ENCODE peak calls at places on chromosomes 7 and 10, in five cellular contexts. M is right cardiac atrium; V is CD8-positive, alpha-beta T cell; U is cardiac muscle cell; P is neural progenitor cell. Q is an unnamed sample. For H3K4me1, the result is how much of the 10 kb centered on the place peaks cover.

GRCh38 chr10:97608991-97609561 is 19.6 kb downstream of the C10orf62 start:
- DNase-seq in U (peak), P (no peak), V (no peak), M (peak), Q (no peak)

GRCh38 chr10:70917635-70918034 is 29.3 kb upstream of the PCBD1 start:
- DNase-seq in P (no peak), U (no peak), V (no peak), M (peak), Q (peak)

GRCh38 chr7:2478387-2478760 is 2.2 kb upstream of the GRIFIN start:
- DNase-seq in M (peak), U (no peak), P (no peak), V (peak), Q (peak)

GRCh38 chr10:96390460-96390864 is 31.7 kb upstream of the OPALIN start:
- DNase-seq in P (no peak), U (no peak), M (peak), V (no peak), Q (no peak)

GRCh38 chr10:62239994-62240393 is 28.6 kb downstream of the RTKN2 start:
- DNase-seq in V (no peak), M (peak), U (no peak), P (no peak), Q (no peak)

GRCh38 chr7:106376026-106376799 is 91.4 kb upstream of the NAMPT start:
- DNase-seq in U (no peak), M (no peak), P (no peak), V (no peak), Q (no peak)

GRCh38 chr7:2266911-2267310 is 24.9 kb downstream of the NUDT1 start:
- DNase-seq in P (no peak), M (no peak), U (no peak), V (no peak), Q (no peak)

GRCh38 chr7:104127204-104127603 is 80.6 kb downstream of the ORC5 start:
- DNase-seq in V (no peak), M (no peak), U (no peak), P (no peak), Q (no peak)

GRCh38 chr7:152527610-152528032 is 91.8 kb upstream of the KMT2C start:
- DNase-seq in V (no peak), M (no peak), U (no peak), P (no peak), Q (no peak)

GRCh38 chr10:50604823-50605222 is 18.9 kb downstream of the SGMS1 start:
- DNase-seq in M (no peak), P (no peak), U (no peak), V (no peak), Q (no peak)

GRCh38 chr10:24407928-24408327 is 199.0 kb downstream of the KIAA1217 start:
- DNase-seq in P (no peak), U (no peak), V (no peak), M (no peak), Q (no peak)

GRCh38 chr10:70761031-70761601 is 24.1 kb downstream of the TBATA start:
- DNase-seq in V (no peak), P (peak), M (peak), U (peak), Q (no peak)

GRCh38 chr7:124713086-124713485 is 52.5 kb downstream of the GPR37 start:
- DNase-seq in P (no peak), V (no peak), U (no peak), M (no peak), Q (no peak)

GRCh38 chr7:30771859-30772429 is 727 bp downstream of the MINDY4 start:
- DNase-seq in P (peak), V (peak), M (no peak), U (no peak), Q (no peak)

GRCh38 chr10:98478430-98479222 is 31.9 kb upstream of the HPS1 start:
- DNase-seq in V (no peak), U (no peak), P (no peak), M (no peak), Q (no peak)

GRCh38 chr10:78458983-78459638 is 425.4 kb downstream of the RPS24 start:
- DNase-seq in U (no peak), M (no peak), V (no peak), P (no peak), Q (no peak)

GRCh38 chr7:92244803-92245486 is 769 bp downstream of the KRIT1 start:
- DNase-seq in M (no peak), P (no peak), U (no peak), V (no peak), Q (no peak)

GRCh38 chr7:69630292-69630691 is 32.0 kb downstream of the AUTS2 start:
- DNase-seq in P (no peak), U (no peak), V (no peak), M (no peak), Q (peak)

GRCh38 chr10:97858001-97858439 is 8.4 kb downstream of the GOLGA7B start:
- DNase-seq in U (no peak), V (no peak), M (no peak), P (no peak), Q (no peak)

GRCh38 chr10:79445217-79445707 is at the start of gene ZCCHC24:
- DNase-seq in P (no peak), V (no peak), U (no peak), M (no peak), Q (no peak)

GRCh38 chr7:157434701-157435100 is 97.9 kb downstream of the DNAJB6 start:
- DNase-seq in U (no peak), P (no peak), M (no peak), V (no peak), Q (no peak)

GRCh38 chr10:63719174-63719856 is 198.1 kb downstream of the REEP3 start:
- DNase-seq in V (no peak), P (no peak), M (no peak), U (no peak), Q (no peak)

GRCh38 chr7:83161851-83162401 is 758 bp downstream of the PCLO start:
- DNase-seq in U (no peak), M (no peak), P (peak), V (no peak), Q (no peak)

GRCh38 chr10:24826022-24826421 is 102.3 kb upstream of the ARHGAP21 start:
- DNase-seq in U (no peak), V (no peak), P (no peak), M (no peak), Q (no peak)

GRCh38 chr7:92644406-92645113 is 54.4 kb upstream of the FAM133B start:
- DNase-seq in M (peak), P (no peak), V (no peak), U (peak), Q (no peak)

GRCh38 chr7:41046778-41047177 is 656.1 kb downstream of the INHBA start:
- DNase-seq in U (peak), P (no peak), M (no peak), V (no peak), Q (no peak)

DNA sequence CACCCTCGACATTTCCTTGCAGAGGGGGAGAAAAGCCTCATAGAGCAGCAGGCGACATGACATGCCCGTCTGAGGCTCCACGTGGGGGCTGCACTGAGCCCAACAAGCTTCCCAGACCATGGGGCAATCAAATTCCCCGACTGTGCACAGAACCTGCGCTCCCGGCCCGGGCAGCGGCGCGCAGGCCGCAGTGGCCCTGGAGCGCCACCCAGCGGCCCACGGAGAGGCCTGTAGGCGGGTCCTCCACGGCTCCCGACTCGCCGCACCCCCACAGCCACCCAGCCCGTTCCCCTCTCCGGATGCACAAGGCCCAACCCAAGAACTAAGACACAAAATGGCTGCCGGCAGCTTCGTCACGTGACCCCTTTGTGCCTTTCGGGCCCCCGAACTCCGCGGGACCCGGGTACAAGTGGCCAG is 816 bp downstream of the EPC1 start:
- DNase-seq in P (peak), M (peak), U (peak), V (peak), Q (peak)
- H3K4me1 ChIP-seq in P (under half), M (under half), U (under half), V (under half), Q (under half)

GRCh38 chr10:120962386-120963052 is 111.4 kb downstream of the WDR11 start:
- DNase-seq in U (no peak), M (no peak), V (no peak), P (peak), Q (no peak)
- H3K4me1 ChIP-seq in U (under half), M (under half), V (under half), P (under half), Q (under half)

DNA sequence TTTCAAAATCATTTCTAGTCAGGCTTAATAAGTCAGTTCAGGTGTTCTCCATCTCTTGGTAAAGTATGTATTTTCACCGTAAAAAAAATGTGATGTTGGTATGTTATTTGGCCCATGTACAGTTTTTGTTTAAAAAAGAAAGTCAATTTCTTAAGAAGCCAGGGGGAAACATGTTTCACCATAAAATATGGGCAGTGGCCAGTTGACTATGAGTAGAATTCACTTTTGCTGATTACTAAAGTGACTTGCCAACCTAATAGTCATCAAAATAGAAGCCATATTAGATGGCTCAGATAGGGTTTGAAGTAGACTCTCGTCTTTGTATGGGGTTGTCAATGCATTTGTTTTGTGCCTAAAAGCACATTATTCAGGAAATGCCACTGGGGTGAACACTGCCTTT is 266.3 kb downstream of the BICC1 start:
- DNase-seq in V (no peak), M (no peak), P (no peak), U (no peak), Q (no peak)
- H3K4me1 ChIP-seq in V (under half), M (under half), P (under half), U (under half), Q (under half)

DNA sequence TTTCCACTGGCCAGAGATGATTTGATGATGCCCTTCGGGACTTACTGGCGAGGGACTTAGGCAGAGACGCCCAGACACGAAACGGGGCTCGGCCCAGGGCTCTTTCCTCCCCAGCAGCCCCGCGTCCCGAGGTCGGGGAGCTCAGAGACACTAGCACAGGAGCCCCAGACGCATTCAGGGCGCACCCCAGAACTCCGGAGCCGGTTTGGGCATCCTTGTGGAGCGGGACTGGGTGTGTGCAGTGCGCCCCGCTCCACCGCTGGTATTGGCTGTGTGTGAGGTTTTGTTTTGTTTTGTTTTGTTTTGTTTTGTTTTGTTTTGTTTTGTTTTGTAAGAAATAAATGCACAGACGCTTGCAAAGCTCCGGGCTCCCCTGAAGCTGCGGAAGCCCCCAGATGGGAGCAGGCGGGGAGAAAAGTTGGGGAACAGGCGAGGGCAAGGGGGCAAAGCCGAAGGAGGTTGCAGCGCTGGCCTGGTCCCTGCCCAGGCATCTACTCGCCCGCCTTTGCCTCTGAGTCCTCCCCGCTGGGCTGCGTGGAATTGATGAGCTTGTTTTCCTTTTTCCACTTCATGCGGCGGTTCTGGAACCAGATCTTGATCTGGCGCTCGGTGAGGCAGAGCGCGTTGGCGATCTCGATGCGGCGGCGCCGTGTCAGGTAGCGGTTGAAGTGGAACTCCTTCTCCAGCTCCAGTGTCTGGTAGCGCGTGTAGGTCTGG is 1.8 kb upstream of the HOXA5 start:
- DNase-seq in U (no peak), P (no peak), M (no peak), V (peak), Q (no peak)
- H3K4me1 ChIP-seq in U (under half), P (under half), M (under half), V (under half), Q (under half)

GRCh38 chr7:65798111-65799075 is 74.5 kb upstream of the VKORC1L1 start:
- DNase-seq in U (no peak), M (no peak), V (no peak), P (peak), Q (no peak)

GRCh38 chr7:65800890-65801341 is 72.0 kb upstream of the VKORC1L1 start:
- DNase-seq in P (no peak), U (no peak), V (no peak), M (no peak), Q (no peak)

GRCh38 chr7:65796205-65796604 is 76.7 kb upstream of the VKORC1L1 start:
- DNase-seq in U (no peak), P (no peak), V (no peak), M (no peak), Q (no peak)
- H3K4me1 ChIP-seq in U (under half), P (under half), V (under half), M (under half), Q (under half)

Q was measured in mucosa of descending colon.